ENCODE peak calls at places on chromosomes 3 and 15, in four cellular contexts. S is NCI-H1417, I is hepatic stellate cell, V is testis. Z is an unnamed sample.

GRCh38 chr3:50347187-50347813 is 1.8 kb upstream of the ZMYND10 start:
- DNase-seq in S (peak), I (peak), V (peak), Z (peak)

GRCh38 chr15:57060799-57061198 is 142.4 kb downstream of the TCF12 start:
- DNase-seq in S (no peak), I (peak), V (no peak), Z (no peak)

GRCh38 chr3:116254535-116254934 is 190.8 kb downstream of the LSAMP start:
- DNase-seq in S (no peak), I (no peak), V (no peak), Z (no peak)

GRCh38 chr3:196634224-196634623 is 5.3 kb upstream of the NRROS start:
- DNase-seq in S (no peak), I (no peak), V (no peak), Z (no peak)

GRCh38 chr3:184688251-184688851 is 23.5 kb downstream of the MAGEF1 start:
- DNase-seq in S (no peak), I (peak), V (no peak), Z (no peak)

GRCh38 chr3:11455977-11456376 is 183.8 kb downstream of the ATG7 start:
- DNase-seq in S (no peak), I (peak), V (no peak), Z (no peak)

GRCh38 chr3:150826466-150827282 is 63.7 kb upstream of the SIAH2 start:
- DNase-seq in S (no peak), I (no peak), V (no peak), Z (no peak)

GRCh38 chr3:11662392-11662990 is 18.8 kb upstream of the VGLL4 start:
- DNase-seq in S (no peak), I (peak), V (no peak), Z (no peak)

GRCh38 chr15:57752840-57753239 is 46.3 kb downstream of the POLR2M start:
- DNase-seq in S (no peak), I (no peak), V (no peak), Z (no peak)

GRCh38 chr3:81419196-81419595 is 342.2 kb downstream of the GBE1 start:
- DNase-seq in S (no peak), I (no peak), V (no peak), Z (peak)

GRCh38 chr3:158347966-158348365 is 223.0 kb upstream of the MLF1 start:
- DNase-seq in S (no peak), I (no peak), V (no peak), Z (no peak)

GRCh38 chr15:101351736-101352135 is 56.7 kb upstream of the SNRPA1 start:
- DNase-seq in S (no peak), I (no peak), V (no peak), Z (no peak)

GRCh38 chr15:31887246-31887645 is 143.1 kb upstream of the CHRNA7 start:
- DNase-seq in S (no peak), I (no peak), V (no peak), Z (no peak)

GRCh38 chr3:127450331-127450730 is 140.2 kb downstream of the TPRA1 start:
- DNase-seq in S (no peak), I (no peak), V (no peak), Z (no peak)

GRCh38 chr3:42961633-42962032 is 17.5 kb upstream of the GASK1A start:
- DNase-seq in S (peak), I (peak), V (peak), Z (peak)

GRCh38 chr3:129226374-129226773 is 23.0 kb upstream of the COPG1 start:
- DNase-seq in S (no peak), I (no peak), V (peak), Z (no peak)

GRCh38 chr15:99135194-99135593 is 30.3 kb downstream of the SYNM start:
- DNase-seq in S (no peak), I (peak), V (no peak), Z (no peak)

GRCh38 chr3:116930786-116931185 is 221.2 kb downstream of the TUSC7 start:
- DNase-seq in S (no peak), I (no peak), V (no peak), Z (no peak)

GRCh38 chr3:114121996-114122709 is 56.7 kb downstream of the DRD3 start:
- DNase-seq in S (no peak), I (peak), V (peak), Z (no peak)

GRCh38 chr15:51982013-51982769 is 10.6 kb upstream of the LEO1 start:
- DNase-seq in S (peak), I (peak), V (no peak), Z (peak)

GRCh38 chr3:139292192-139292591 is 51.6 kb upstream of the MRPS22 start:
- DNase-seq in S (no peak), I (no peak), V (no peak), Z (no peak)

GRCh38 chr3:129224984-129225393 is 24.4 kb upstream of the COPG1 start:
- DNase-seq in S (no peak), I (peak), V (peak), Z (no peak)

GRCh38 chr15:90287096-90287495 is 21.6 kb downstream of the NGRN start:
- DNase-seq in S (no peak), I (no peak), V (no peak), Z (no peak)

GRCh38 chr3:5464684-5465083 is 277.2 kb downstream of the EDEM1 start:
- DNase-seq in S (no peak), I (no peak), V (no peak), Z (no peak)

GRCh38 chr3:13574083-13574797 is 25.3 kb downstream of the FBLN2 start:
- DNase-seq in S (no peak), I (no peak), V (no peak), Z (no peak)

GRCh38 chr3:14810795-14811661 is 7.7 kb upstream of the FGD5 start:
- DNase-seq in S (no peak), I (no peak), V (peak), Z (no peak)

GRCh38 chr3:33096103-33096868 is 660 bp downstream of the GLB1 start:
- DNase-seq in S (peak), I (peak), V (peak), Z (no peak)

GRCh38 chr3:51717446-51717845 is 10.6 kb downstream of the GRM2 start:
- DNase-seq in S (no peak), I (no peak), V (no peak), Z (no peak)

GRCh38 chr3:182393151-182393550 is 400.2 kb upstream of the ATP11B start:
- DNase-seq in S (no peak), I (no peak), V (no peak), Z (no peak)

GRCh38 chr3:185328324-185329004 is 34.5 kb upstream of the MAP3K13 start:
- DNase-seq in S (no peak), I (no peak), V (peak), Z (no peak)

GRCh38 chr3:46386206-46386605 is 15.5 kb downstream of the CCR5 start:
- DNase-seq in S (peak), I (no peak), V (no peak), Z (no peak)

GRCh38 chr15:31437686-31438085 is 111.1 kb downstream of the KLF13 start:
- DNase-seq in S (no peak), I (no peak), V (no peak), Z (no peak)